ENCODE peak calls at places on chromosome 19, in four cellular contexts. Y, B, Q and J are unnamed samples.

GRCh38 chr19:55069137-55069858 is 6.3 kb upstream of the RDH13 start:
- DNase-seq in Y (no peak), B (peak; percentile 28), Q (no peak), J (peak; percentile 38)

GRCh38 chr19:29804493-29804892 is 7.3 kb upstream of the CCNE1 start:
- DNase-seq in Y (no peak), B (no peak), Q (no peak), J (peak; percentile 91)

GRCh38 chr19:29512748-29513147 is 13.0 kb upstream of the VSTM2B start:
- DNase-seq in Y (no peak), B (no peak), Q (no peak), J (no peak)

GRCh38 chr19:34999498-35000337 is at the start of gene GRAMD1A:
- DNase-seq in Y (no peak), B (peak; percentile 86), Q (peak; percentile 90), J (peak; percentile 84)

GRCh38 chr19:45103625-45104319 is 10.8 kb downstream of the PPP1R37 start:
- DNase-seq in Y (no peak), B (no peak), Q (no peak), J (no peak)

GRCh38 chr19:41436664-41436951 is 3.1 kb downstream of the DMAC2 start:
- DNase-seq in Y (no peak), B (no peak), Q (no peak), J (no peak)

GRCh38 chr19:6161271-6161850 is 25.9 kb downstream of the ACSBG2 start:
- DNase-seq in Y (no peak), B (peak; percentile 3), Q (no peak), J (peak; percentile 83)

GRCh38 chr19:33290956-33291622 is 11.2 kb downstream of the CEBPA start:
- DNase-seq in Y (no peak), B (no peak), Q (no peak), J (no peak)

GRCh38 chr19:1266818-1267440 is 2.2 kb upstream of the CIRBP start:
- DNase-seq in Y (no peak), B (no peak), Q (peak; percentile 83), J (peak; percentile 69)

GRCh38 chr19:38862321-38863059 is 12.7 kb upstream of the HNRNPL start:
- DNase-seq in Y (peak; percentile 71), B (no peak), Q (no peak), J (no peak)

GRCh38 chr19:49149652-49150105 is 5.5 kb downstream of the HRC start:
- DNase-seq in Y (no peak), B (peak; percentile 87), Q (peak; percentile 61), J (no peak)

DNA sequence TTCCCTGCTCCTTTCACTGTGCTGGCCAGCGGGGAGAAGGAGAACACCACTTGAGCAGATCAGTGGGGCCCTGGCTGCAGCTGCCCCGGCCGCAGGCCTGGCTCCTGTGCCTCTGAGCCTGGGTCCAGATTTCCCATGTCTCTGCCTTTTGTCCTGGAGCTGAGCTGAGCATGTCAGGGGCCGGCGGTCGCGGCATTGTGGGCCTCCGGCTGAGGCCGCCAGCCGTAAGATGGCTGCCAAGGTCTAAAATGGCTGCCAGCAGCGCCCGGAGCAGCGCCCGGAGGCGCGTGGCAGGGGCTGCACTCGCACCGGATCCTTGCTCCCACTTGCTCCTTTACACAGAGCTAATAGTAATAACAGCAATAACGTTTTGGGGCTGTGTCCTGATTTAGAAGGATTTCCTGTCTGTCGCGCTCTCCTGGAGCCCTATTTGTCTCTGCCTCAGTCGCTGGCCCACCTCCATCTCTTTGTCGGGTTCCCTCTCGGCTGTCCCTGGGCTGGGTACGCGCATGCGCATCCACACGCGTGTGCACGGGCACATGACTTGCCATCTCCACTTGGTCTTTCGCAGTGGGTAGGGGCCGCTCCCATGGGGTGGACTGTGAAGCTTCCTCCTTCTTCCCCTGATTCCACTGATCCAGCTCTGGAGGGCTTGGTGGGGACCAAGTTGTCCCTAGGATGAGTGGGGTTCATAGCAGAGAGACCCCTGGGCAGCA is 32.1 kb downstream of the LYL1 start:
- DNase-seq in Y (no peak), B (no peak), Q (no peak), J (no peak)
- H3K4me3 ChIP-seq in Y (no peak overlapping the region), B (no peak overlapping the region), Q (peak overlapping the region; percentile 34), J (no peak overlapping the region)

GRCh38 chr19:50982186-50982585 is 1.5 kb downstream of the KLK7 start:
- DNase-seq in Y (no peak), B (no peak), Q (no peak), J (no peak)
- H3K4me3 ChIP-seq in Y (no peak overlapping the region), B (no peak overlapping the region), Q (no peak overlapping the region), J (no peak overlapping the region)

GRCh38 chr19:2896694-2897093 is 4.0 kb upstream of the ZNF57 start:
- DNase-seq in Y (no peak), B (no peak), Q (no peak), J (no peak)

GRCh38 chr19:2905918-2906519 is 5.3 kb downstream of the ZNF57 start:
- DNase-seq in Y (no peak), B (no peak), Q (no peak), J (no peak)

GRCh38 chr19:2902590-2903218 is 2.0 kb downstream of the ZNF57 start:
- DNase-seq in Y (no peak), B (no peak), Q (no peak), J (no peak)

GRCh38 chr19:2900296-2901252 is at the start of gene ZNF57:
- DNase-seq in Y (peak; percentile 97), B (peak; percentile 99), Q (peak; percentile 100), J (peak; percentile 99)
- H3K4me3 ChIP-seq in Y (peak within 1 kb of the TSS; percentile 79), B (peak within 1 kb of the TSS; percentile 88), Q (peak within 1 kb of the TSS; percentile 84), J (peak within 1 kb of the TSS; percentile 95)

DNA sequence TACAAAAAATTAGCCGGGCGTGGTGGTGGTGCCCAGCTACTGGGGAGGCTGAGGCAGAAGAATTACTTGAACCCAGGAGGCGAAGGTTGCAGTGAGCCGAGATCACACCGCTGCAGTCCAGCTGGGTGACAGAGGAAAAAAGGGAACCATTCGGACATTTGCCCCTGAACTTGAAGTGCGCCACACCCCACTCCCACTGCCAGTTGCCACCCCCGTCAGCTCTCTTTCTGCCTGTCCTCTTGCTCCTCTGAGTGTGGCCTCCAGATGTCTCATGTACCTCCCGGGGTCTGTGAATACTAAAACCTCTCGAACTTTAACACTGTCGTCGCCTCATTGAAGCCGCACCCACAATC is 4.0 kb downstream of the FPR3 start:
- DNase-seq in Y (no peak), B (no peak), Q (peak; percentile 58), J (no peak)
- H3K4me3 ChIP-seq in Y (no peak overlapping the region), B (no peak overlapping the region), Q (peak overlapping the region; percentile 39), J (no peak overlapping the region)